ENCODE peak calls at places on chromosomes 4 and X, in ten cellular contexts. One of them, this sample, is unnamed.
A peak's percentile ranks its signal among the peaks of the same experiment; 100 is the strongest.

GRCh38 chrX:101160001-101160400 is 59.6 kb upstream of the DRP2 start:
- DNase-seq in heart right ventricle: no peak
- DNase-seq in SK-N-SH: no peak
- DNase-seq in stomach: no peak
- DNase-seq in endodermal cell: no peak
- DNase-seq in PC-3: peak; percentile 8
- DNase-seq in foreskin fibroblast: peak; percentile 55
- DNase-seq in AG10803: peak; percentile 61
- DNase-seq in cardiac muscle cell: no peak
- DNase-seq in choroid plexus epithelial cell: no peak
- DNase-seq in this sample: no peak

GRCh38 chr4:73315091-73315490 is 56.5 kb upstream of the ANKRD17 start:
- DNase-seq in SK-N-SH: no peak
- DNase-seq in heart right ventricle: no peak
- DNase-seq in foreskin fibroblast: peak; percentile 92
- DNase-seq in stomach: no peak
- DNase-seq in choroid plexus epithelial cell: peak; percentile 23
- DNase-seq in AG10803: peak; percentile 74
- DNase-seq in PC-3: peak; percentile 16
- DNase-seq in endodermal cell: no peak
- DNase-seq in cardiac muscle cell: no peak
- DNase-seq in this sample: peak; percentile 24

GRCh38 chr4:128353791-128354190 is 66.2 kb upstream of the PGRMC2 start:
- DNase-seq in AG10803: no peak
- DNase-seq in foreskin fibroblast: peak; percentile 36
- DNase-seq in stomach: no peak
- DNase-seq in choroid plexus epithelial cell: no peak
- DNase-seq in cardiac muscle cell: no peak
- DNase-seq in SK-N-SH: no peak
- DNase-seq in PC-3: peak; percentile 26
- DNase-seq in endodermal cell: no peak
- DNase-seq in heart right ventricle: no peak
- DNase-seq in this sample: no peak

GRCh38 chr4:6437682-6438264 is 34.6 kb downstream of the PPP2R2C start:
- DNase-seq in endodermal cell: no peak
- DNase-seq in heart right ventricle: no peak
- DNase-seq in stomach: no peak
- DNase-seq in SK-N-SH: no peak
- DNase-seq in foreskin fibroblast: no peak
- DNase-seq in AG10803: no peak
- DNase-seq in cardiac muscle cell: no peak
- DNase-seq in PC-3: no peak
- DNase-seq in choroid plexus epithelial cell: no peak
- DNase-seq in this sample: no peak

GRCh38 chr4:142121951-142122350 is 485.6 kb downstream of the IL15 start:
- DNase-seq in cardiac muscle cell: no peak
- DNase-seq in stomach: no peak
- DNase-seq in PC-3: no peak
- DNase-seq in heart right ventricle: no peak
- DNase-seq in endodermal cell: no peak
- DNase-seq in foreskin fibroblast: no peak
- DNase-seq in choroid plexus epithelial cell: no peak
- DNase-seq in SK-N-SH: no peak
- DNase-seq in AG10803: peak; percentile 9
- DNase-seq in this sample: no peak

GRCh38 chr4:53763813-53764597 is 172.7 kb upstream of the LNX1 start:
- DNase-seq in endodermal cell: no peak
- DNase-seq in choroid plexus epithelial cell: peak; percentile 84
- DNase-seq in PC-3: peak; percentile 25
- DNase-seq in heart right ventricle: no peak
- DNase-seq in cardiac muscle cell: no peak
- DNase-seq in AG10803: peak; percentile 91
- DNase-seq in SK-N-SH: peak; percentile 41
- DNase-seq in stomach: no peak
- DNase-seq in foreskin fibroblast: peak; percentile 84
- DNase-seq in this sample: peak; percentile 49

GRCh38 chrX:54786972-54787371 is 11.1 kb downstream of the ITIH6 start:
- DNase-seq in stomach: peak; percentile 39
- DNase-seq in endodermal cell: peak; percentile 77
- DNase-seq in cardiac muscle cell: peak; percentile 5
- DNase-seq in PC-3: peak; percentile 53
- DNase-seq in heart right ventricle: no peak
- DNase-seq in AG10803: no peak
- DNase-seq in choroid plexus epithelial cell: no peak
- DNase-seq in foreskin fibroblast: no peak
- DNase-seq in SK-N-SH: no peak
- DNase-seq in this sample: no peak

GRCh38 chr4:188145626-188146025 is 6.4 kb downstream of the TRIML1 start:
- DNase-seq in AG10803: no peak
- DNase-seq in foreskin fibroblast: no peak
- DNase-seq in cardiac muscle cell: no peak
- DNase-seq in heart right ventricle: no peak
- DNase-seq in stomach: no peak
- DNase-seq in choroid plexus epithelial cell: no peak
- DNase-seq in endodermal cell: no peak
- DNase-seq in PC-3: no peak
- DNase-seq in SK-N-SH: no peak
- DNase-seq in this sample: no peak

GRCh38 chrX:139759637-139760036 is 51.7 kb upstream of the MCF2 start:
- DNase-seq in PC-3: peak; percentile 56
- DNase-seq in choroid plexus epithelial cell: peak; percentile 60
- DNase-seq in cardiac muscle cell: peak; percentile 9
- DNase-seq in AG10803: peak; percentile 26
- DNase-seq in endodermal cell: peak; percentile 66
- DNase-seq in heart right ventricle: no peak
- DNase-seq in foreskin fibroblast: peak; percentile 46
- DNase-seq in SK-N-SH: no peak
- DNase-seq in stomach: no peak
- DNase-seq in this sample: no peak

GRCh38 chr4:39526283-39526682 is 956 bp downstream of the UGDH start:
- DNase-seq in PC-3: peak; percentile 6
- DNase-seq in cardiac muscle cell: peak; percentile 6
- DNase-seq in foreskin fibroblast: no peak
- DNase-seq in AG10803: no peak
- DNase-seq in heart right ventricle: no peak
- DNase-seq in stomach: no peak
- DNase-seq in SK-N-SH: peak; percentile 13
- DNase-seq in choroid plexus epithelial cell: no peak
- DNase-seq in endodermal cell: no peak
- DNase-seq in this sample: no peak

GRCh38 chrX:129678176-129678880 is 23.6 kb upstream of the APLN start:
- DNase-seq in heart right ventricle: peak; percentile 60
- DNase-seq in SK-N-SH: peak; percentile 62
- DNase-seq in PC-3: peak; percentile 81
- DNase-seq in foreskin fibroblast: peak; percentile 54
- DNase-seq in endodermal cell: no peak
- DNase-seq in choroid plexus epithelial cell: no peak
- DNase-seq in stomach: peak; percentile 55
- DNase-seq in cardiac muscle cell: no peak
- DNase-seq in AG10803: peak; percentile 20
- DNase-seq in this sample: no peak

DNA sequence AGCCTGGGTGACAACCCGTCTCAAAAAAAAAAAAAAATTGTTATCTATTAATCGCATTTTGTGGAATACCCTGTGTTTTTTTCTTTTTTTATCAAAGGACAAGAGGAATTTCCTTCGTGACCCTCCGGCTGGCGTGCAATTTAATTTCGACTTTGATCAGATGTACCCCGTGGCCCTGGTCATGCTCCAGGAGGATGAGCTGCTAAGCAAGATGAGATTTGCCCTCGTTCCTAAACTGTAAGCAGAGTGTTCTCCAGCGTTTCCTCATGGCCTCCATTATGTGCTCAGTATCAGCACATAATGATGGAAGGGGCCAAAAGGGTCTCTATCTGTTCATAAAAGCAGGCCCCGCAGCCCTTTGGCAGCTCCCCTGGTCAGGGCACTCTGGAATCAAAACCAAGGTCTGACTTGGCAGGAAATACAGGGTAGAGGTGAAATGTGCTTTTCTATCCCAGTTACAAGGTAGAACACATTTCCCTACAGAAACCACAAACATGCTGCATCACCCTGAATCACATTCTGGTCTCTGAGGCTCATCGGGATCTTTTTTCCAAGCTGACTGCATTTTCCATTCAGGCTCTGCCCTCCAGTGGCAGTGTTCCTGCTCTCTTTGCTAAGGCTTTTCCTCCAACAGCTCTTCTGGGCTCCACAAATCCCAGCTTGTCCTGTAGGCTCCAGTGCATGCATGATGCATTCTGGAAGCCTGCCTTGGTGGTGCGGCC is 24.4 kb downstream of the SYAP1 start:
- DNase-seq in heart right ventricle: no peak
- DNase-seq in cardiac muscle cell: no peak
- DNase-seq in foreskin fibroblast: peak; percentile 77
- DNase-seq in PC-3: peak; percentile 75
- DNase-seq in AG10803: peak; percentile 62
- DNase-seq in endodermal cell: no peak
- DNase-seq in SK-N-SH: no peak
- DNase-seq in stomach: no peak
- DNase-seq in choroid plexus epithelial cell: peak; percentile 74
- DNase-seq in this sample: no peak
- TF ChIP-seq CTCF in heart right ventricle: no peak
- TF ChIP-seq CTCF in cardiac muscle cell: peak; percentile 30
- TF ChIP-seq CTCF in foreskin fibroblast: peak; percentile 46
- TF ChIP-seq CTCF in PC-3: peak; percentile 51
- TF ChIP-seq CTCF in AG10803: peak; percentile 49
- TF ChIP-seq CTCF in endodermal cell: peak; percentile 44
- TF ChIP-seq CTCF in SK-N-SH: peak; percentile 49
- TF ChIP-seq CTCF in stomach: no peak
- TF ChIP-seq CTCF in choroid plexus epithelial cell: peak; percentile 41
- TF ChIP-seq CTCF in this sample: peak; percentile 10

GRCh38 chr4:8276358-8277240 is 7.0 kb downstream of the HTRA3 start:
- DNase-seq in stomach: peak; percentile 77
- DNase-seq in SK-N-SH: no peak
- DNase-seq in AG10803: peak; percentile 50
- DNase-seq in cardiac muscle cell: no peak
- DNase-seq in choroid plexus epithelial cell: peak; percentile 42
- DNase-seq in foreskin fibroblast: peak; percentile 75
- DNase-seq in heart right ventricle: peak; percentile 80
- DNase-seq in endodermal cell: no peak
- DNase-seq in PC-3: peak; percentile 29
- DNase-seq in this sample: no peak

GRCh38 chr4:8274066-8274652 is 4.6 kb downstream of the HTRA3 start:
- DNase-seq in endodermal cell: no peak
- DNase-seq in PC-3: no peak
- DNase-seq in heart right ventricle: peak; percentile 10
- DNase-seq in cardiac muscle cell: no peak
- DNase-seq in AG10803: no peak
- DNase-seq in SK-N-SH: no peak
- DNase-seq in stomach: no peak
- DNase-seq in choroid plexus epithelial cell: no peak
- DNase-seq in foreskin fibroblast: no peak
- DNase-seq in this sample: no peak

GRCh38 chr4:8273450-8273849 is 3.9 kb downstream of the HTRA3 start:
- DNase-seq in AG10803: no peak
- DNase-seq in PC-3: no peak
- DNase-seq in endodermal cell: no peak
- DNase-seq in choroid plexus epithelial cell: no peak
- DNase-seq in SK-N-SH: no peak
- DNase-seq in heart right ventricle: no peak
- DNase-seq in stomach: no peak
- DNase-seq in cardiac muscle cell: no peak
- DNase-seq in foreskin fibroblast: no peak
- DNase-seq in this sample: no peak

GRCh38 chr4:8275511-8275910 is 6.0 kb downstream of the HTRA3 start:
- DNase-seq in foreskin fibroblast: no peak
- DNase-seq in choroid plexus epithelial cell: no peak
- DNase-seq in endodermal cell: no peak
- DNase-seq in AG10803: no peak
- DNase-seq in PC-3: no peak
- DNase-seq in stomach: no peak
- DNase-seq in cardiac muscle cell: no peak
- DNase-seq in SK-N-SH: no peak
- DNase-seq in heart right ventricle: peak; percentile 14
- DNase-seq in this sample: no peak

GRCh38 chr4:8274772-8275241 is 5.3 kb downstream of the HTRA3 start:
- DNase-seq in foreskin fibroblast: peak; percentile 99
- DNase-seq in heart right ventricle: peak; percentile 89
- DNase-seq in PC-3: no peak
- DNase-seq in SK-N-SH: peak; percentile 95
- DNase-seq in AG10803: peak; percentile 96
- DNase-seq in choroid plexus epithelial cell: peak; percentile 95
- DNase-seq in endodermal cell: peak; percentile 72
- DNase-seq in cardiac muscle cell: peak; percentile 67
- DNase-seq in stomach: peak; percentile 53
- DNase-seq in this sample: peak; percentile 97
- TF ChIP-seq CTCF in foreskin fibroblast: peak; percentile 73
- TF ChIP-seq CTCF in heart right ventricle: peak; percentile 31
- TF ChIP-seq CTCF in PC-3: no peak
- TF ChIP-seq CTCF in SK-N-SH: peak; percentile 60
- TF ChIP-seq CTCF in AG10803: peak; percentile 67
- TF ChIP-seq CTCF in choroid plexus epithelial cell: peak; percentile 75
- TF ChIP-seq CTCF in endodermal cell: no peak
- TF ChIP-seq CTCF in cardiac muscle cell: peak; percentile 53
- TF ChIP-seq CTCF in stomach: no peak
- TF ChIP-seq CTCF in this sample: peak; percentile 85

DNA sequence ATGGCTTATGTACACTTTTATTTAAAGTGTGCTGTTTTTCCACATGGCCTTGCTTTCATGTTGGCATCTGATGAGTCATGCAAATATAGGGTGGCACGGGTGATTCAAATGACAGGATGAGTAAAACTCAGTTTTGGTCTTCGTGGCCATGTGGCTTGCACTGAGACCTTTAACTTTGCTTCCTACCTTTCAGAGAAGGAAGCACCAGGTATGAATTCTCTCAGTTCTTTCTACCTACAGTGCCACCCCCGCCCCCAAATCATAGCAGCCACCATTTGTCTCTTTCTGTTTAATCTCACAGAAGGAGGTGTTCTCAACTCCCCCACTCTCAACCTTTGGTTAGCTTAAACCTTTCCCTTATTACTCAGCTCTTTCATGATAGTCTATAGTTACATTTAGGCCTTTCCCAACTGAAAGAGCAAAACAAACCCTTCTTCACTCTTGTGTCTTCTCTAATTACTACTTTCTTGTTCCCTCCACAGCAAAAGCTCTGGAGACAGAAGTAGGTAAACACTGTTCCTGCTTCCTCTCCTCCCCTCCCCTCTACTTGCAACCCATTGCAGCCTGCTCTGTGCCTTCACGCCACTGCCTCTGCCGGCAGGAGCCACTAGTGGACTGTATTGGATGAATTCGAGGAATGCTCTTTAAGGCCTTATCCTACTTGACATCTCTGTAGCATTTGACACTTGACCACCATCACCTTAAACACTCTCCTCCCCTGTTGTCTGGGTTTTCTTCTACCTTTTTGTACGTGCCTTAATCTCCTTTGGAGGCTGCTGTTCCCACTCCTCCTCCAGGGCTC is 123.7 kb downstream of the AFF1 start:
- DNase-seq in foreskin fibroblast: peak; percentile 32
- DNase-seq in choroid plexus epithelial cell: peak; percentile 50
- DNase-seq in SK-N-SH: no peak
- DNase-seq in PC-3: peak; percentile 70
- DNase-seq in endodermal cell: peak; percentile 86
- DNase-seq in stomach: no peak
- DNase-seq in cardiac muscle cell: no peak
- DNase-seq in heart right ventricle: no peak
- DNase-seq in AG10803: no peak
- DNase-seq in this sample: no peak
- TF ChIP-seq CTCF in foreskin fibroblast: no peak
- TF ChIP-seq CTCF in choroid plexus epithelial cell: peak; percentile 51
- TF ChIP-seq CTCF in SK-N-SH: no peak
- TF ChIP-seq CTCF in PC-3: no peak
- TF ChIP-seq CTCF in endodermal cell: peak; percentile 72
- TF ChIP-seq CTCF in stomach: no peak
- TF ChIP-seq CTCF in cardiac muscle cell: peak; percentile 17
- TF ChIP-seq CTCF in heart right ventricle: peak; percentile 21
- TF ChIP-seq CTCF in AG10803: no peak
- TF ChIP-seq CTCF in this sample: no peak

GRCh38 chr4:150302553-150302952 is 224.3 kb downstream of the DCLK2 start:
- DNase-seq in endodermal cell: no peak
- DNase-seq in AG10803: peak; percentile 94
- DNase-seq in heart right ventricle: no peak
- DNase-seq in choroid plexus epithelial cell: peak; percentile 98
- DNase-seq in cardiac muscle cell: no peak
- DNase-seq in stomach: no peak
- DNase-seq in foreskin fibroblast: peak; percentile 97
- DNase-seq in SK-N-SH: no peak
- DNase-seq in PC-3: peak; percentile 86
- DNase-seq in this sample: peak; percentile 91
- TF ChIP-seq CTCF in endodermal cell: no peak
- TF ChIP-seq CTCF in AG10803: no peak
- TF ChIP-seq CTCF in heart right ventricle: no peak
- TF ChIP-seq CTCF in choroid plexus epithelial cell: no peak
- TF ChIP-seq CTCF in cardiac muscle cell: no peak
- TF ChIP-seq CTCF in stomach: no peak
- TF ChIP-seq CTCF in foreskin fibroblast: no peak
- TF ChIP-seq CTCF in SK-N-SH: no peak
- TF ChIP-seq CTCF in PC-3: no peak
- TF ChIP-seq CTCF in this sample: no peak

This sample was measured in AG09319.